ENCODE peak calls at places on chromosomes 16 and 17, in ten cellular contexts. One of them, this sample, is unnamed.

GRCh38 chr17:50212121-50212843 is 10.9 kb upstream of the COL1A1 start:
- DNase-seq in left lung: no peak
- DNase-seq in PC-3: no peak
- DNase-seq in ovary: peak
- DNase-seq in HFF-Myc: no peak
- DNase-seq in endodermal cell: no peak
- DNase-seq in IMR-90: peak
- DNase-seq in stomach: no peak
- DNase-seq in bronchial epithelial cell: no peak
- DNase-seq in cardiac muscle cell: peak
- DNase-seq in this sample: peak

GRCh38 chr17:63621229-63621683 is 961 bp upstream of the MAP3K3 start:
- DNase-seq in left lung: no peak
- DNase-seq in PC-3: no peak
- DNase-seq in ovary: no peak
- DNase-seq in HFF-Myc: no peak
- DNase-seq in endodermal cell: no peak
- DNase-seq in IMR-90: no peak
- DNase-seq in stomach: no peak
- DNase-seq in bronchial epithelial cell: no peak
- DNase-seq in cardiac muscle cell: no peak
- DNase-seq in this sample: no peak

GRCh38 chr17:77493238-77493812 is 352.6 kb downstream of the SEC14L1 start:
- DNase-seq in left lung: no peak
- DNase-seq in PC-3: no peak
- DNase-seq in ovary: no peak
- DNase-seq in HFF-Myc: no peak
- DNase-seq in endodermal cell: peak
- DNase-seq in IMR-90: no peak
- DNase-seq in stomach: no peak
- DNase-seq in bronchial epithelial cell: no peak
- DNase-seq in cardiac muscle cell: no peak
- DNase-seq in this sample: no peak

GRCh38 chr17:7588553-7589203 is 1.2 kb downstream of the SOX15 start:
- DNase-seq in left lung: no peak
- DNase-seq in PC-3: no peak
- DNase-seq in ovary: no peak
- DNase-seq in HFF-Myc: no peak
- DNase-seq in endodermal cell: peak
- DNase-seq in IMR-90: no peak
- DNase-seq in stomach: no peak
- DNase-seq in bronchial epithelial cell: peak
- DNase-seq in cardiac muscle cell: no peak
- DNase-seq in this sample: no peak

GRCh38 chr17:68296217-68297140 is 5.2 kb downstream of the ARSG start:
- DNase-seq in left lung: no peak
- DNase-seq in PC-3: no peak
- DNase-seq in ovary: no peak
- DNase-seq in HFF-Myc: no peak
- DNase-seq in endodermal cell: no peak
- DNase-seq in IMR-90: no peak
- DNase-seq in stomach: peak
- DNase-seq in bronchial epithelial cell: no peak
- DNase-seq in cardiac muscle cell: no peak
- DNase-seq in this sample: no peak

GRCh38 chr17:8375738-8376259 is 705 bp downstream of the KRABD2 start:
- DNase-seq in left lung: no peak
- DNase-seq in PC-3: no peak
- DNase-seq in ovary: no peak
- DNase-seq in HFF-Myc: no peak
- DNase-seq in endodermal cell: peak
- DNase-seq in IMR-90: peak
- DNase-seq in stomach: no peak
- DNase-seq in bronchial epithelial cell: peak
- DNase-seq in cardiac muscle cell: no peak
- DNase-seq in this sample: no peak

GRCh38 chr16:47578573-47578972 is 117.4 kb downstream of the PHKB start:
- DNase-seq in left lung: no peak
- DNase-seq in PC-3: no peak
- DNase-seq in ovary: no peak
- DNase-seq in HFF-Myc: no peak
- DNase-seq in endodermal cell: no peak
- DNase-seq in IMR-90: peak
- DNase-seq in stomach: no peak
- DNase-seq in bronchial epithelial cell: peak
- DNase-seq in cardiac muscle cell: no peak
- DNase-seq in this sample: peak

GRCh38 chr16:57045694-57046381 is 46.5 kb upstream of the CPNE2 start:
- DNase-seq in left lung: no peak
- DNase-seq in PC-3: peak
- DNase-seq in ovary: peak
- DNase-seq in HFF-Myc: no peak
- DNase-seq in endodermal cell: peak
- DNase-seq in IMR-90: peak
- DNase-seq in stomach: peak
- DNase-seq in bronchial epithelial cell: peak
- DNase-seq in cardiac muscle cell: peak
- DNase-seq in this sample: peak

DNA sequence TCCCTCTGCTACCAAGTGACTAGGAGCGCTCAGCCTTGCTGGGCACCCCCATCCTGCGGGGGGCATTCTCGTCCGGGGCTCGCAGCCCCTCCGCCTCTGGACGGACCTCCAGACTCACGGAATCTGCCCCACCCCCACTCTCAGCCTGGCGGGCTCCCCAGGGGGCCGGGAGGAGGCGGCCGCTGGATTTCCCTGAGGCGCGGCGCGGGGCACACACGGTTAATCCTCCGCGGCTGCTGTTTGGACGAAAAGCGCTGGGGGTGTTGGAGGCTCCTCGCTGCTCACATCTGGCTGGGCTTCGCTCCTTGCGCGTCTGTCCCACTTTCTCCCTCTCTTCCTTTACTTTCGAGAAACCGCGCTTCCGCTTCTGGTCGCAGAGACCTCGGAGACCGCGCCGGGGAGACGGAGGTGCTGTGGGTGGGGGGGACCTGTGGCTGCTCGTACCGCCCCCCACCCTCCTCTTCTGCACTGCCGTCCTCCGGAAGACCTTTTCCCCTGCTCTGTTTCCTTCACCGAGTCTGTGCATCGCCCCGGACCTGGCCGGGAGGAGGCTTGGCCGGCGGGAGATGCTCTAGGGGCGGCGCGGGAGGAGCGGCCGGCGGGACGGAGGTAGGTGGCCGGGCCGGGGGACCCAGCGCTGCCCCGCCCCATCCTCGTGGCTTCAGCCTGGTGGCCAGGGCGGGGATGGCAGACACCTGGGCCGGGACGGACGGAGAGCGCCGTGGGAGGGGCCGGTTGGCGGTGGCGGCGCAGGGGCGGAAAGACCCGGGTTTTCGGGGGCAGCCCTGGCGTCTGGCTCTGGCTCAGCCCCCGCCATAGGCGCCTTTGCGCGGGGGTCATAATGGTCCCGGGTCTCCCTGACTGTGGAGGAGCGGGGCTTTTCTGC is at the start of gene C1QTNF1:
- DNase-seq in left lung: peak
- DNase-seq in PC-3: peak
- DNase-seq in ovary: peak
- DNase-seq in HFF-Myc: no peak
- DNase-seq in endodermal cell: peak
- DNase-seq in IMR-90: peak
- DNase-seq in stomach: peak
- DNase-seq in bronchial epithelial cell: no peak
- DNase-seq in cardiac muscle cell: peak
- DNase-seq in this sample: peak
- TF ChIP-seq CTCF in left lung: no peak
- TF ChIP-seq CTCF in PC-3: peak
- TF ChIP-seq CTCF in ovary: no peak
- TF ChIP-seq CTCF in HFF-Myc: peak
- TF ChIP-seq CTCF in endodermal cell: peak
- TF ChIP-seq CTCF in IMR-90: peak
- TF ChIP-seq CTCF in stomach: no peak
- TF ChIP-seq CTCF in bronchial epithelial cell: peak
- TF ChIP-seq CTCF in cardiac muscle cell: peak
- TF ChIP-seq CTCF in this sample: no peak

GRCh38 chr16:790086-790485 is 1.7 kb downstream of the CHTF18 start:
- DNase-seq in left lung: no peak
- DNase-seq in PC-3: no peak
- DNase-seq in ovary: no peak
- DNase-seq in HFF-Myc: no peak
- DNase-seq in endodermal cell: no peak
- DNase-seq in IMR-90: no peak
- DNase-seq in stomach: no peak
- DNase-seq in bronchial epithelial cell: no peak
- DNase-seq in cardiac muscle cell: no peak
- DNase-seq in this sample: no peak

GRCh38 chr16:791131-791530 is 2.7 kb downstream of the CHTF18 start:
- DNase-seq in left lung: no peak
- DNase-seq in PC-3: no peak
- DNase-seq in ovary: no peak
- DNase-seq in HFF-Myc: no peak
- DNase-seq in endodermal cell: no peak
- DNase-seq in IMR-90: no peak
- DNase-seq in stomach: no peak
- DNase-seq in bronchial epithelial cell: no peak
- DNase-seq in cardiac muscle cell: no peak
- DNase-seq in this sample: no peak

GRCh38 chr16:788399-789126 is at the start of gene CHTF18:
- DNase-seq in left lung: peak
- DNase-seq in PC-3: peak
- DNase-seq in ovary: peak
- DNase-seq in HFF-Myc: peak
- DNase-seq in endodermal cell: peak
- DNase-seq in IMR-90: peak
- DNase-seq in stomach: peak
- DNase-seq in bronchial epithelial cell: peak
- DNase-seq in cardiac muscle cell: peak
- DNase-seq in this sample: peak

GRCh38 chr16:787978-788398 is at the start of gene RPUSD1:
- DNase-seq in left lung: no peak
- DNase-seq in PC-3: no peak
- DNase-seq in ovary: no peak
- DNase-seq in HFF-Myc: no peak
- DNase-seq in endodermal cell: no peak
- DNase-seq in IMR-90: no peak
- DNase-seq in stomach: no peak
- DNase-seq in bronchial epithelial cell: no peak
- DNase-seq in cardiac muscle cell: no peak
- DNase-seq in this sample: no peak

GRCh38 chr16:789451-789850 is 1.0 kb downstream of the CHTF18 start:
- DNase-seq in left lung: no peak
- DNase-seq in PC-3: no peak
- DNase-seq in ovary: no peak
- DNase-seq in HFF-Myc: no peak
- DNase-seq in endodermal cell: no peak
- DNase-seq in IMR-90: no peak
- DNase-seq in stomach: no peak
- DNase-seq in bronchial epithelial cell: no peak
- DNase-seq in cardiac muscle cell: no peak
- DNase-seq in this sample: no peak
- H3K4me3 ChIP-seq in left lung: peak
- H3K4me3 ChIP-seq in PC-3: peak
- H3K4me3 ChIP-seq in ovary: no peak
- H3K4me3 ChIP-seq in HFF-Myc: peak
- H3K4me3 ChIP-seq in endodermal cell: peak
- H3K4me3 ChIP-seq in IMR-90: no peak
- H3K4me3 ChIP-seq in stomach: peak
- H3K4me3 ChIP-seq in bronchial epithelial cell: peak
- H3K4me3 ChIP-seq in cardiac muscle cell: no peak
- H3K4me3 ChIP-seq in this sample: peak

DNA sequence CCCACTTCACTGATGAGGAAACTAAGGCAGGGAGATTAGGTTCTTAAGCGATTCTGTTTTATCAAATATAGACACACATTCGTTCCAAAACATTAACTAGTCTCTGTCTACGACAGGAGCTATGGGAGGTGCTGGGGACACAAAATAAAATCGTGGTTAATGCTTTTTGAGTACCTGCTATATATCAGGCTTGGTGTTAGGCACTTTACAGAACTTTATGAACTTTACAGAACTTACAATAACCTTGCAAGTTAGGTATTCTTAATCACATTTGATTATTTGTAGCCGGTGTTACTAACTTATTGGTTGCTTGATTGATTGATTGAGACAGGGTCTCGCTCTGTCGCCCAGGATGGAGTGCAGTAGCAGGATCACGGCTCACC is 538 bp upstream of the HEATR3 start:
- DNase-seq in left lung: no peak
- DNase-seq in PC-3: no peak
- DNase-seq in ovary: no peak
- DNase-seq in HFF-Myc: no peak
- DNase-seq in endodermal cell: no peak
- DNase-seq in IMR-90: no peak
- DNase-seq in stomach: no peak
- DNase-seq in bronchial epithelial cell: no peak
- DNase-seq in cardiac muscle cell: no peak
- DNase-seq in this sample: no peak
- TF ChIP-seq CTCF in left lung: no peak
- TF ChIP-seq CTCF in PC-3: no peak
- TF ChIP-seq CTCF in ovary: no peak
- TF ChIP-seq CTCF in HFF-Myc: no peak
- TF ChIP-seq CTCF in endodermal cell: no peak
- TF ChIP-seq CTCF in IMR-90: no peak
- TF ChIP-seq CTCF in stomach: no peak
- TF ChIP-seq CTCF in bronchial epithelial cell: no peak
- TF ChIP-seq CTCF in cardiac muscle cell: no peak
- TF ChIP-seq CTCF in this sample: no peak

DNA sequence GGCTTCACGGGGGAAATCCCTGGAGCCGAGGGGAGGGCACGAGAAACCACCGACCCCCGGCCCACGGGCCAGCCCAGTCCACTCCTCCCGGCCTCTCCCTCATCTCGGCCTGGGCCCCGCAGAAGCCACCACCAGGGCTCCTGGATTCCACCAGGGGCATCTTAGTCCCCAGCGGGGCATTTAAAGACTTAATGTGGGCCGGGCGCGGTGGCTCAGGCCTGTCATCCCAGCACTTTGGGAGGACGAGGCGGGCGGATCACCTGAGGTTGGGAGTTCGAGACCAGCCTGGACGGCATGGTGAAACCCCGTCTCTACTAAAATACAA is 24.1 kb upstream of the ABR start:
- DNase-seq in left lung: no peak
- DNase-seq in PC-3: no peak
- DNase-seq in ovary: no peak
- DNase-seq in HFF-Myc: no peak
- DNase-seq in endodermal cell: no peak
- DNase-seq in IMR-90: no peak
- DNase-seq in stomach: no peak
- DNase-seq in bronchial epithelial cell: no peak
- DNase-seq in cardiac muscle cell: no peak
- DNase-seq in this sample: no peak
- H3K4me3 ChIP-seq in left lung: peak
- H3K4me3 ChIP-seq in PC-3: peak
- H3K4me3 ChIP-seq in ovary: peak
- H3K4me3 ChIP-seq in HFF-Myc: peak
- H3K4me3 ChIP-seq in endodermal cell: peak
- H3K4me3 ChIP-seq in IMR-90: peak
- H3K4me3 ChIP-seq in stomach: peak
- H3K4me3 ChIP-seq in bronchial epithelial cell: peak
- H3K4me3 ChIP-seq in cardiac muscle cell: peak
- H3K4me3 ChIP-seq in this sample: peak

This sample was measured in fibroblast of pulmonary artery.